ENCODE peak calls at places on chromosome X, in six cellular contexts. Y is Karpas-422, A is HCT116, P is fibroblast of lung, Z is neuronal stem cell, D is H1. K is an unnamed sample.

GRCh38 chrX:103556941-103557340 is 28.4 kb upstream of the TCEAL4 start:
- DNase-seq in Y (no peak), A (no peak), P (no peak), Z (no peak), D (no peak), K (no peak)

GRCh38 chrX:66030505-66031317 is 9.2 kb downstream of the VSIG4 start:
- DNase-seq in Y (peak), A (peak), P (no peak), Z (peak), D (peak), K (peak)

GRCh38 chrX:17692709-17693346 is 44.5 kb upstream of the SCML1 start:
- DNase-seq in Y (no peak), A (no peak), P (peak), Z (no peak), D (no peak), K (peak)

GRCh38 chrX:71184803-71185495 is 38.1 kb upstream of the GJB1 start:
- DNase-seq in Y (no peak), A (no peak), P (no peak), Z (no peak), D (no peak), K (no peak)

GRCh38 chrX:69142688-69143239 is 22.5 kb downstream of the PJA1 start:
- DNase-seq in Y (no peak), A (no peak), P (no peak), Z (no peak), D (no peak), K (no peak)

GRCh38 chrX:72020788-72021187 is 110.1 kb downstream of the NHSL2 start:
- DNase-seq in Y (no peak), A (no peak), P (no peak), Z (no peak), D (no peak), K (no peak)

GRCh38 chrX:46381630-46382029 is 163.6 kb downstream of the ZNF674 start:
- DNase-seq in Y (peak), A (peak), P (peak), Z (peak), D (peak), K (peak)

GRCh38 chrX:72477787-72478186 is 94.9 kb downstream of the HDAC8 start:
- DNase-seq in Y (no peak), A (no peak), P (no peak), Z (no peak), D (no peak), K (no peak)

GRCh38 chrX:4253092-4253491 is 539.6 kb upstream of the PRKX start:
- DNase-seq in Y (peak), A (no peak), P (no peak), Z (no peak), D (no peak), K (no peak)

GRCh38 chrX:13380230-13380629 is 60.4 kb upstream of the ATXN3L start:
- DNase-seq in Y (no peak), A (no peak), P (peak), Z (no peak), D (no peak), K (no peak)

GRCh38 chrX:2145672-2146412 is 354.9 kb downstream of the DHRSX start:
- DNase-seq in Y (no peak), A (no peak), P (no peak), Z (no peak), D (no peak), K (no peak)

GRCh38 chrX:29555465-29556091 is 659.8 kb upstream of the MAGEB2 start:
- DNase-seq in Y (no peak), A (no peak), P (peak), Z (no peak), D (no peak), K (no peak)

GRCh38 chrX:15853586-15854079 is 980 bp downstream of the AP1S2 start:
- DNase-seq in Y (peak), A (no peak), P (peak), Z (no peak), D (no peak), K (no peak)

GRCh38 chrX:101999644-102000539 is 68.1 kb upstream of the ZMAT1 start:
- DNase-seq in Y (no peak), A (no peak), P (no peak), Z (no peak), D (peak), K (peak)

GRCh38 chrX:31658360-31658759 is 586.5 kb upstream of the FTHL17 start:
- DNase-seq in Y (peak), A (no peak), P (peak), Z (no peak), D (no peak), K (no peak)

GRCh38 chrX:153966283-153966688 is 5.3 kb downstream of the HCFC1 start:
- DNase-seq in Y (no peak), A (no peak), P (peak), Z (no peak), D (no peak), K (no peak)

GRCh38 chrX:46575991-46576392 is 2.4 kb downstream of the CHST7 start:
- DNase-seq in Y (no peak), A (no peak), P (peak), Z (no peak), D (no peak), K (no peak)

GRCh38 chrX:133660356-133660755 is 245.1 kb upstream of the GPC4 start:
- DNase-seq in Y (no peak), A (no peak), P (peak), Z (no peak), D (no peak), K (no peak)

GRCh38 chrX:5907202-5907601 is 321.5 kb downstream of the NLGN4X start:
- DNase-seq in Y (no peak), A (no peak), P (no peak), Z (no peak), D (no peak), K (no peak)

GRCh38 chrX:40871385-40872082 is 136.2 kb upstream of the MED14 start:
- DNase-seq in Y (no peak), A (no peak), P (peak), Z (no peak), D (no peak), K (no peak)

GRCh38 chrX:49100704-49101628 is 21.3 kb upstream of the WDR45 start:
- DNase-seq in Y (peak), A (peak), P (peak), Z (peak), D (peak), K (peak)

GRCh38 chrX:65821721-65822496 is 154.5 kb downstream of the MSN start:
- DNase-seq in Y (no peak), A (no peak), P (no peak), Z (no peak), D (no peak), K (no peak)

GRCh38 chrX:10110984-10111363 is 45.8 kb upstream of the CLCN4 start:
- DNase-seq in Y (no peak), A (no peak), P (no peak), Z (no peak), D (no peak), K (no peak)

GRCh38 chrX:141669689-141670088 is 28.9 kb downstream of the SPANXD start:
- DNase-seq in Y (no peak), A (no peak), P (peak), Z (no peak), D (no peak), K (no peak)

GRCh38 chrX:67610282-67610681 is 66.5 kb downstream of the AR start:
- DNase-seq in Y (no peak), A (no peak), P (no peak), Z (no peak), D (no peak), K (no peak)

GRCh38 chrX:40945366-40945713 is 139.9 kb upstream of the USP9X start:
- DNase-seq in Y (no peak), A (peak), P (peak), Z (no peak), D (no peak), K (no peak)

GRCh38 chrX:34437586-34437985 is 219.5 kb downstream of the TMEM47 start:
- DNase-seq in Y (no peak), A (no peak), P (no peak), Z (no peak), D (no peak), K (no peak)

GRCh38 chrX:131650637-131651410 is 107.0 kb downstream of the OR13H1 start:
- DNase-seq in Y (peak), A (no peak), P (peak), Z (no peak), D (no peak), K (no peak)

GRCh38 chrX:72126048-72126415 is 5.7 kb downstream of the RTL5 start:
- DNase-seq in Y (no peak), A (no peak), P (no peak), Z (no peak), D (no peak), K (no peak)

GRCh38 chrX:2487366-2487765 is 13.4 kb downstream of the DHRSX start:
- DNase-seq in Y (no peak), A (no peak), P (no peak), Z (no peak), D (no peak), K (no peak)

GRCh38 chrX:71292669-71293379 is 8.7 kb upstream of the ITGB1BP2 start:
- DNase-seq in Y (no peak), A (no peak), P (peak), Z (no peak), D (no peak), K (no peak)

GRCh38 chrX:53594354-53594753 is 92.2 kb downstream of the HUWE1 start:
- DNase-seq in Y (no peak), A (no peak), P (peak), Z (no peak), D (no peak), K (no peak)

GRCh38 chrX:100319716-100320115 is 90.4 kb downstream of the PCDH19 start:
- DNase-seq in Y (no peak), A (no peak), P (peak), Z (no peak), D (no peak), K (no peak)

GRCh38 chrX:120549483-120550452 is 11.0 kb downstream of the CUL4B start:
- DNase-seq in Y (no peak), A (peak), P (peak), Z (no peak), D (no peak), K (no peak)

GRCh38 chrX:85024562-85024961 is 20.9 kb downstream of the APOOL start:
- DNase-seq in Y (no peak), A (no peak), P (no peak), Z (no peak), D (no peak), K (no peak)

GRCh38 chrX:154732421-154733071 is 18.3 kb downstream of the GAB3 start:
- DNase-seq in Y (no peak), A (no peak), P (peak), Z (no peak), D (no peak), K (no peak)

GRCh38 chrX:101219840-101220191 is 230 bp downstream of the DRP2 start:
- DNase-seq in Y (no peak), A (no peak), P (peak), Z (no peak), D (no peak), K (no peak)

GRCh38 chrX:33205321-33205720 is 6.0 kb downstream of the DMD start:
- DNase-seq in Y (no peak), A (no peak), P (no peak), Z (no peak), D (no peak), K (no peak)
- H3K4me3 ChIP-seq in Y (no peak), A (no peak), P (peak), Z (no peak), D (no peak), K (no peak)

DNA sequence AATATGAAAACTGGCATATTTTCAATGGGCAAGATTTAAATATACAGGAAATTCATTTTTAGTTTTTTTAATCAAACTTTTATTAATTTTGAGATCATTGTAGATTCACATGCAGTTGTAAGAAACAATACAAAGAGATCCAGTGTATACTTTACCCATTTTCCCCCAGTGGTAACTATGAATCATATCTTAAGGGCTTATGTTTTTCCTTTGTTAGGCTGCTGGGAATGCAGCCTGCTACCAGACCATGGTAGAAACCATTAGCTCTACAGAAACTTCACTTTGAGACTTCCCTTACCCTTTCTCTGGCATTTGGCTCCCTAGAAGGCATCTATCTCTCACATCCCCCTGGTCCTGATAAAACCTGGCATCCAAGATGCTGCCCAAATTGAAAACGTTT is 147.6 kb upstream of the EOLA2 start:
- DNase-seq in Y (no peak), A (no peak), P (peak), Z (no peak), D (no peak), K (no peak)
- H3K9ac ChIP-seq in Y (no peak), A (no peak), P (no peak), Z (no peak), D (no peak), K (no peak)

GRCh38 chrX:644304-645023 is 13.9 kb downstream of the SHOX start:
- DNase-seq in Y (no peak), A (no peak), P (no peak), Z (no peak), D (peak), K (no peak)
- H3K4me3 ChIP-seq in Y (no peak), A (no peak), P (no peak), Z (no peak), D (peak), K (peak)

GRCh38 chrX:39759526-39760224 is 338.1 kb downstream of the BCOR start:
- DNase-seq in Y (peak), A (no peak), P (peak), Z (no peak), D (no peak), K (no peak)
- H3K9ac ChIP-seq in Y (no peak), A (no peak), P (no peak), Z (no peak), D (no peak), K (peak)